ENCODE peak calls at places on chromosomes 12 and 14, in five cellular contexts. L, S, Q, I and Y are unnamed samples.

GRCh38 chr12:127619869-127620769 is 646.9 kb upstream of the TMEM132C start:
- DNase-seq in L (no peak), S (peak), Q (no peak), I (no peak), Y (no peak)

GRCh38 chr14:80930836-80931389 is 10.6 kb downstream of the CEP128 start:
- DNase-seq in L (no peak), S (no peak), Q (no peak), I (peak), Y (no peak)

GRCh38 chr12:55713721-55714120 is 2.1 kb upstream of the BLOC1S1 start:
- DNase-seq in L (no peak), S (no peak), Q (no peak), I (peak), Y (no peak)

GRCh38 chr14:75514673-75515630 is 7.3 kb upstream of the BATF start:
- DNase-seq in L (peak), S (no peak), Q (no peak), I (peak), Y (no peak)

GRCh38 chr12:14058717-14059116 is 77.3 kb upstream of the GRIN2B start:
- DNase-seq in L (peak), S (no peak), Q (no peak), I (no peak), Y (no peak)

GRCh38 chr12:3278681-3279414 is 201.7 kb downstream of the TSPAN9 start:
- DNase-seq in L (no peak), S (peak), Q (no peak), I (peak), Y (no peak)

GRCh38 chr14:102196436-102197230 is 56.9 kb downstream of the WDR20 start:
- DNase-seq in L (no peak), S (no peak), Q (no peak), I (no peak), Y (no peak)

GRCh38 chr12:74489543-74489942 is 48.1 kb upstream of the ATXN7L3B start:
- DNase-seq in L (no peak), S (no peak), Q (no peak), I (no peak), Y (no peak)

GRCh38 chr12:59715434-59715833 is 119.6 kb downstream of the SLC16A7 start:
- DNase-seq in L (no peak), S (no peak), Q (no peak), I (no peak), Y (no peak)

GRCh38 chr12:109888179-109889020 is 8.1 kb upstream of the GLTP start:
- DNase-seq in L (no peak), S (no peak), Q (no peak), I (peak), Y (no peak)

GRCh38 chr14:94177806-94178205 is 3.7 kb downstream of the PPP4R4 start:
- DNase-seq in L (no peak), S (no peak), Q (no peak), I (peak), Y (no peak)

GRCh38 chr14:94480809-94481208 is 4.8 kb upstream of the SERPINA9 start:
- DNase-seq in L (no peak), S (no peak), Q (no peak), I (no peak), Y (no peak)

GRCh38 chr14:93676416-93676958 is 111.8 kb downstream of the PRIMA1 start:
- DNase-seq in L (no peak), S (no peak), Q (no peak), I (no peak), Y (no peak)

GRCh38 chr14:20802341-20803084 is at the start of gene RNASE1:
- DNase-seq in L (peak), S (no peak), Q (no peak), I (peak), Y (no peak)

GRCh38 chr12:86662464-86662863 is 406.3 kb upstream of the MGAT4C start:
- DNase-seq in L (no peak), S (no peak), Q (no peak), I (peak), Y (no peak)

GRCh38 chr12:52650520-52651081 is 1.4 kb downstream of the KRT2 start:
- DNase-seq in L (no peak), S (no peak), Q (no peak), I (no peak), Y (no peak)

GRCh38 chr12:80925983-80926382 is 11.8 kb downstream of the LIN7A start:
- DNase-seq in L (no peak), S (no peak), Q (no peak), I (no peak), Y (no peak)